ENCODE peak calls at places on chromosomes 16 and 17, in four cellular contexts. T, D, A and E are unnamed samples.

GRCh38 chr17:35578929-35579448 is 618 bp upstream of the PEX12 start:
- DNase-seq in T (no peak), D (no peak), A (no peak), E (no peak)

GRCh38 chr17:10278218-10278617 is 79.8 kb upstream of the GAS7 start:
- DNase-seq in T (peak; percentile 68), D (no peak), A (no peak), E (no peak)

GRCh38 chr16:63982156-63982555 is 1139.7 kb downstream of the CDH11 start:
- DNase-seq in T (no peak), D (no peak), A (no peak), E (no peak)

GRCh38 chr17:73365934-73366623 is 54.3 kb upstream of the CDC42EP4 start:
- DNase-seq in T (peak; percentile 79), D (peak; percentile 45), A (no peak), E (no peak)

GRCh38 chr17:48752399-48753288 is 24.1 kb upstream of the HOXB13 start:
- DNase-seq in T (no peak), D (peak; percentile 7), A (no peak), E (no peak)

GRCh38 chr16:70399951-70400350 is 38.9 kb downstream of the ST3GAL2 start:
- DNase-seq in T (no peak), D (no peak), A (no peak), E (no peak)

GRCh38 chr16:11133344-11133921 is 122.6 kb downstream of the SOCS1 start:
- DNase-seq in T (peak; percentile 91), D (peak; percentile 94), A (peak; percentile 82), E (no peak)

GRCh38 chr16:22353188-22353919 is 21.1 kb downstream of the CDR2 start:
- DNase-seq in T (no peak), D (no peak), A (no peak), E (no peak)

GRCh38 chr16:69691980-69692911 is 34.1 kb downstream of the NQO1 start:
- DNase-seq in T (no peak), D (no peak), A (no peak), E (no peak)

GRCh38 chr16:17520567-17520966 is 49.8 kb upstream of the XYLT1 start:
- DNase-seq in T (no peak), D (no peak), A (no peak), E (no peak)

GRCh38 chr17:48542114-48542955 is 2.6 kb downstream of the HOXB2 start:
- DNase-seq in T (no peak), D (peak; percentile 43), A (no peak), E (no peak)

GRCh38 chr16:28202147-28202746 is 9.5 kb downstream of the XPO6 start:
- DNase-seq in T (no peak), D (peak; percentile 39), A (no peak), E (no peak)

DNA sequence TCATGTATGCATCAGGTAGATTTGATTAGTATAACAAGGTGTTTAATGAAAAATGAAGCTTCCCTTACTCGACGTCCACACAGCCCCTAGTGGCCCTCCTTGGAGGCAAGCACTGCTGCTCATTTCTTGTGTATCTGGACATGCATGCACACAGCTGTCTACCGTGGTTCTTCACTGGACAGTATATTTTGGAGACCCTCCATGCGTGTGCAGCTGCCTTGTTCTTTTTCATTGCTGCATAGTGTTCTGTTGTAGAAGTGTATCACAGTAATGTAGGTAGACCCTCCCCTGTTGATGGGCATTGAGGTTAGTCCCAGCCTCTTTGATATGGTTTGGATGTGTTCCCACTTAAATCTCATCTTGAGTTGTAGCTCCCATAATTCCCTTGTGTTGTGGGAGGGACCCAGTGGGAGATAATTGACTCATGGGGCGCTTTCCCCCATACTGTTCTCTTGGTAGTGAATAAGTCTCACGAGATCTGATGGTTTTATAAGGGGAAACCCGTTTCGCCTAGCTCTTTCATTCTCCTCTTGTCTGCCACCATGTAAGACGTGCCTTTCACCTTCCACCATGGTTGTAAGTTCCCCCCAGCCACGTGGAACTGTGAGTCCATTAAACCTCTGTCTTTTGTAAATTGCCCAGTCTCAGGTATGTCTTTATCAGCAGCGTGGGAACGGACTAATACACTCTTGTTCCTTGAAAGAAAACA is 6.3 kb downstream of the CMIP start:
- DNase-seq in T (no peak), D (no peak), A (no peak), E (no peak)
- H3K4me1 ChIP-seq in T (peaks cover 15% of the 10 kb centered on the region), D (peaks cover 64% of the 10 kb centered on the region), A (peaks cover 14% of the 10 kb centered on the region), E (peaks cover 33% of the 10 kb centered on the region)

GRCh38 chr17:59669411-59669810 is 37.8 kb downstream of the PTRH2 start:
- DNase-seq in T (no peak), D (no peak), A (no peak), E (no peak)
- H3K4me1 ChIP-seq in T (no peaks in the 10 kb centered on the region), D (peaks cover 10% of the 10 kb centered on the region), A (peaks cover 13% of the 10 kb centered on the region), E (no peaks in the 10 kb centered on the region)

DNA sequence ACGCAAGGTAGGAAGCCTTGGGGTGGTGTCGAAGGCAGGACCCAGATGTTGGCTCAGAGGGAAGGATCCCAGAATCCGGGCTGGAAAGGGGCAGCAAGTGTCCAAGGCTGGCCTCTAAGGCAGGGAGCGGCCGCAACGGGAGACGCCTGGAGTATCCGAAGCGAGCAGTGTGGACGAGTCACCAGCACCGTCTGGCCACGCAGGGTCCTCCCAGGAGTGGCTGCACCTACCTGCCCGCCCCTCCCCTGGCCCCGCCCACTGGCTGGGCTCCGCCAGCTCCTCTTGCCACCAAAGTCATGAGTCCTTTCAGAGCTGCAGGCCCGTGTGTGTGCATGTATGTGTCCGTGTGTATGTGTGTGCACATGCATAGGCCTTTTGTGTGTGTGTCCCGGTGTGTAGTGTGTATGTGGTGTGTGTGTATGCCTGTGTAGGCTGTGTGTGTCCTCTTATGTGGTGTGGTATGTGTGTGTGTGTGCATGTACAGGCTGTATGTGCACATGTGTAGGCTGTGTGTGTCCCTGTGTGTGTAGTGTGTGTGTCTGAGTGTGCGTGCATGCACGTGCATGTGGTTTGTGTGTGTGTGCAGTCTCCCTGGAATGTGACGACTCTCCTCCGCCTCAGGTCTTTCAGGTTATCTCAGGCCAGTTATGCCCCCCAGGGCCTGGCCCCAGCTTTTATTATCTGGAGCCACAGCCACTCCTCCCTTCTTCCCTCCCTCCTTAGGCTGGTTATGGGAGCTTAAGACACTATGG is at the start of gene PRSS8:
- DNase-seq in T (no peak), D (no peak), A (no peak), E (no peak)
- H3K4me1 ChIP-seq in T (peaks cover 8% of the 10 kb centered on the region), D (peaks cover 7% of the 10 kb centered on the region), A (peaks cover 28% of the 10 kb centered on the region), E (no peaks in the 10 kb centered on the region)

GRCh38 chr17:79801156-79802038 is 4.5 kb upstream of the CBX8 start:
- DNase-seq in T (peak; percentile 58), D (no peak), A (no peak), E (no peak)
- H3K4me1 ChIP-seq in T (no peaks in the 10 kb centered on the region), D (peaks cover 24% of the 10 kb centered on the region), A (peaks cover 64% of the 10 kb centered on the region), E (peaks cover 59% of the 10 kb centered on the region)

GRCh38 chr17:31497994-31498826 is 106.7 kb downstream of the RAB11FIP4 start:
- DNase-seq in T (peak; percentile 35), D (no peak), A (no peak), E (no peak)

GRCh38 chr17:31496097-31496496 is 104.6 kb downstream of the RAB11FIP4 start:
- DNase-seq in T (no peak), D (no peak), A (no peak), E (no peak)

GRCh38 chr17:31495049-31495885 is 103.8 kb downstream of the RAB11FIP4 start:
- DNase-seq in T (no peak), D (no peak), A (no peak), E (no peak)

GRCh38 chr17:31497431-31497830 is 106.0 kb downstream of the RAB11FIP4 start:
- DNase-seq in T (no peak), D (no peak), A (no peak), E (no peak)

GRCh38 chr17:31496601-31497000 is 105.1 kb downstream of the RAB11FIP4 start:
- DNase-seq in T (no peak), D (no peak), A (no peak), E (no peak)
- H3K4me1 ChIP-seq in T (no peaks in the 10 kb centered on the region), D (peaks cover 17% of the 10 kb centered on the region), A (peaks cover 16% of the 10 kb centered on the region), E (peaks cover 61% of the 10 kb centered on the region)

DNA sequence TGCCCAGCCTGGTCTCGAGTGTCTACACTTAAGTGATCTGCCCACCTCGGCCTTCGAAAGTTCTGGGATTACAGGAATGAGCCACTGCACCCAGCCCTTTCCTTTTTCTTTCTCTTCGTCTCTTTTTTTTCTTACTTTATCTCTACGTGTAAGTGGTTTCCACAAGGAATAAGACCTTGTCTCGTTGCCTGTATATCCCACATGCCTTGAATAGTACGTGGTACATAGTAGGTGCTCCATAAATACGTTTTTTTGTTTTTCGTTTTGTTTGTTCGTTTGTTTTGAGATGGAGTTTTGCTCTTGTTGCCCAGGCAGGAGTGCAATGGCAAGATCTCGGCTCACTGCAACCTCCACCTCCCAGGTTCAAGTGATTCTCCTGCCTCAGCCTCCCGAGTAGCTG is 86.0 kb downstream of the YPEL2 start:
- DNase-seq in T (no peak), D (no peak), A (no peak), E (no peak)
- H3K4me1 ChIP-seq in T (peaks cover 2% of the 10 kb centered on the region), D (no peaks in the 10 kb centered on the region), A (peaks cover 2% of the 10 kb centered on the region), E (no peaks in the 10 kb centered on the region)

GRCh38 chr17:76735006-76735405 is 2.1 kb downstream of the SRSF2 start:
- DNase-seq in T (no peak), D (no peak), A (no peak), E (no peak)

GRCh38 chr17:76734080-76734840 is 2.9 kb downstream of the SRSF2 start:
- DNase-seq in T (no peak), D (no peak), A (no peak), E (no peak)

GRCh38 chr17:76737082-76737675 is at the start of gene SRSF2:
- DNase-seq in T (peak; percentile 99), D (peak; percentile 99), A (peak; percentile 97), E (peak; percentile 99)

GRCh38 chr17:76736349-76737081 is 616 bp downstream of the SRSF2 start:
- DNase-seq in T (peak; percentile 92), D (peak; percentile 84), A (peak; percentile 61), E (peak; percentile 53)

DNA sequence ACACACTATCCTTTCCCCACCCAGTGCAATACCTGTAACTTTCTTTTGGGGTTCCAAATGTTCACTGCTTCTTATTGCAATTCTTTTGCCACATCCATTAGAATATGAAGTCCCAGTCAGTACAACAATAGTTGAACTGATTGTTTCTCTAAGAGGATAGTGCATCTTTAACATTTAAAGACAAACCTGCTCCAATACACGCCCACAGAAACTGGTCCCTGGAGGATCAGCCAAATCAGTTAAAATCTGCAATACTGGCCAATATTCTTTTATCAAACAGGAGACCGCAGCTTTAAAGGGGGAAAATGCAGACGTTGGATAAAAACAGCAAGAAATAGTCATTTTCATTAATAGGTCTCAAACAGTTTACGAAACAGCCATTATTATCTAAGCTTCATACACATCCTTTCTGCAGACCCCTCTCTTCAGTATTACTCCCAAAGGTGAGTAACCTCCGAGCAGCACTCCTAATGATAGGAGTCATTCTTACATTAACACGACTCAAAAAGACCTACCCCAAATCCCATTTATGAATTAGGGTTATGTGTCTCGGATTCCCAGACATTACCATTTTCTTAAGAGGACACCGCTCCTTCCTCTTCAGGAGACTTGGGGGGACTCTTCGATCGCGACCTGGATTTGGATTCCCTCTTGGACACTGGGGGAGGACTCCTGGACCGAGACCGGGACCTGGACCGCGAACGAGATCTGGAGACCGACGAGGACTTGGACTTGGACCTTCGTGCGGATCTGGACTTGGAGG is 1.4 kb downstream of the SRSF2 start:
- DNase-seq in T (no peak), D (no peak), A (no peak), E (no peak)
- H3K4me1 ChIP-seq in T (peaks cover 2% of the 10 kb centered on the region), D (peaks cover 75% of the 10 kb centered on the region), A (peaks cover 58% of the 10 kb centered on the region), E (peaks cover 17% of the 10 kb centered on the region)